ENCODE peak calls at places on chromosomes 2 and 18, in six cellular contexts. F is keratinocyte, P is stomach, I is endodermal cell, V is mesendoderm, X is body of pancreas. N is an unnamed sample. For H3K36me3 and H3K27me3, the result is how much of the 10 kb centered on the place peaks cover.

GRCh38 chr2:117902933-117903332 is 88.4 kb downstream of the DDX18 start:
- DNase-seq in F (no peak), P (no peak), X (no peak), I (peak), V (no peak), N (no peak)

GRCh38 chr2:173583196-173583595 is 228.5 kb downstream of the CDCA7 start:
- DNase-seq in I (no peak), V (no peak), F (no peak), X (no peak), P (no peak), N (no peak)

GRCh38 chr2:140338827-140339226 is 1558.6 kb upstream of the NXPH2 start:
- DNase-seq in X (no peak), F (no peak), V (no peak), I (no peak), P (no peak), N (no peak)

GRCh38 chr2:216366777-216367465 is 5.4 kb downstream of the MARCHF4 start:
- DNase-seq in V (no peak), P (no peak), F (no peak), I (no peak), X (no peak), N (no peak)

GRCh38 chr2:38733300-38733971 is 17.7 kb downstream of the SRSF7 start:
- DNase-seq in I (no peak), P (no peak), F (no peak), X (no peak), V (no peak), N (no peak)

GRCh38 chr2:200443376-200443775 is 66.5 kb downstream of the KCTD18 start:
- DNase-seq in P (no peak), I (no peak), F (no peak), V (no peak), X (no peak), N (no peak)

GRCh38 chr18:2655954-2656236 is 369 bp downstream of the SMCHD1 start:
- DNase-seq in I (no peak), P (no peak), V (peak), X (no peak), F (no peak), N (no peak)

GRCh38 chr2:195710407-195710806 is 53.4 kb downstream of the SLC39A10 start:
- DNase-seq in I (no peak), X (no peak), V (no peak), F (no peak), P (no peak), N (no peak)

GRCh38 chr2:28663359-28663758 is 88.3 kb upstream of the PPP1CB start:
- DNase-seq in V (no peak), P (no peak), F (no peak), I (no peak), X (no peak), N (no peak)

GRCh38 chr2:233572468-233572867 is 5.9 kb upstream of the USP40 start:
- DNase-seq in X (no peak), V (no peak), I (no peak), P (no peak), F (no peak), N (no peak)

GRCh38 chr2:189444322-189444721 is 3.0 kb downstream of the WDR75 start:
- DNase-seq in F (no peak), X (no peak), P (no peak), V (no peak), I (no peak), N (no peak)

GRCh38 chr18:38961880-38962279 is 1396.3 kb upstream of the CELF4 start:
- DNase-seq in V (peak), F (no peak), I (no peak), P (no peak), X (no peak), N (no peak)

GRCh38 chr2:11457935-11458334 is 8.0 kb downstream of the E2F6 start:
- DNase-seq in V (no peak), I (no peak), X (no peak), P (no peak), F (no peak), N (no peak)

GRCh38 chr2:172226244-172227061 is 123.8 kb upstream of the DLX2 start:
- DNase-seq in F (no peak), P (peak), I (no peak), X (peak), V (no peak), N (no peak)

GRCh38 chr2:196696423-196697073 is 57.0 kb downstream of the CCDC150 start:
- DNase-seq in I (no peak), V (peak), P (no peak), X (no peak), F (peak), N (no peak)

GRCh38 chr2:96142217-96143113 is 2.8 kb downstream of the DUSP2 start:
- DNase-seq in V (no peak), X (peak), P (no peak), I (peak), F (no peak), N (peak)

GRCh38 chr2:150676747-150677382 is 189.4 kb upstream of the RND3 start:
- DNase-seq in I (peak), P (no peak), V (peak), X (no peak), F (no peak), N (no peak)

GRCh38 chr2:53633441-53633840 is 134.2 kb upstream of the CHAC2 start:
- DNase-seq in P (no peak), F (peak), I (no peak), V (no peak), X (no peak), N (no peak)

GRCh38 chr2:79935046-79935729 is 369.4 kb downstream of the LRRTM1 start:
- DNase-seq in I (no peak), F (no peak), P (no peak), V (no peak), X (no peak), N (no peak)

GRCh38 chr2:156340818-156341481 is 8.4 kb upstream of the NR4A2 start:
- DNase-seq in X (no peak), V (peak), P (no peak), F (no peak), I (peak), N (peak)

GRCh38 chr2:60818272-60818671 is 62.2 kb downstream of the PAPOLG start:
- DNase-seq in X (no peak), V (peak), I (no peak), P (no peak), F (no peak), N (no peak)

GRCh38 chr2:217510790-217511291 is 492.0 kb downstream of the TNS1 start:
- DNase-seq in F (peak), X (peak), I (peak), V (peak), P (peak), N (peak)

GRCh38 chr18:57845468-57846103 is 42.5 kb upstream of the ATP8B1 start:
- DNase-seq in P (no peak), F (no peak), V (no peak), I (no peak), X (no peak), N (no peak)

GRCh38 chr18:44903327-44903726 is 222.6 kb downstream of the SETBP1 start:
- DNase-seq in V (no peak), P (no peak), I (no peak), F (no peak), X (no peak), N (no peak)

GRCh38 chr18:56028514-56028913 is 440.5 kb upstream of the TCF4 start:
- DNase-seq in I (no peak), F (no peak), V (no peak), X (peak), P (no peak), N (no peak)

GRCh38 chr2:30733829-30734520 is 73.3 kb downstream of the CAPN13 start:
- DNase-seq in F (no peak), P (no peak), I (peak), V (no peak), X (no peak), N (no peak)

GRCh38 chr18:24228661-24229053 is 89.8 kb downstream of the CABYR start:
- DNase-seq in F (no peak), V (no peak), I (no peak), P (no peak), X (no peak), N (no peak)

GRCh38 chr2:45102579-45103117 is 93.4 kb upstream of the SIX2 start:
- DNase-seq in V (no peak), X (no peak), I (no peak), F (no peak), P (no peak), N (no peak)
- H3K4me3 ChIP-seq in V (no peak), X (no peak), I (no peak), F (no peak), P (no peak), N (no peak)

GRCh38 chr18:12366794-12367193 is 10.2 kb downstream of the AFG3L2 start:
- DNase-seq in F (no peak), I (no peak), P (no peak), X (no peak), V (no peak), N (no peak)

GRCh38 chr18:12366379-12366778 is 10.6 kb downstream of the AFG3L2 start:
- DNase-seq in P (no peak), I (no peak), F (no peak), V (no peak), X (no peak), N (no peak)

GRCh38 chr18:12359515-12359927 is 17.5 kb downstream of the AFG3L2 start:
- DNase-seq in P (no peak), F (no peak), X (no peak), V (no peak), I (no peak), N (no peak)

GRCh38 chr18:12362473-12363174 is 14.4 kb downstream of the AFG3L2 start:
- DNase-seq in I (no peak), P (no peak), V (no peak), X (no peak), F (no peak), N (no peak)

DNA sequence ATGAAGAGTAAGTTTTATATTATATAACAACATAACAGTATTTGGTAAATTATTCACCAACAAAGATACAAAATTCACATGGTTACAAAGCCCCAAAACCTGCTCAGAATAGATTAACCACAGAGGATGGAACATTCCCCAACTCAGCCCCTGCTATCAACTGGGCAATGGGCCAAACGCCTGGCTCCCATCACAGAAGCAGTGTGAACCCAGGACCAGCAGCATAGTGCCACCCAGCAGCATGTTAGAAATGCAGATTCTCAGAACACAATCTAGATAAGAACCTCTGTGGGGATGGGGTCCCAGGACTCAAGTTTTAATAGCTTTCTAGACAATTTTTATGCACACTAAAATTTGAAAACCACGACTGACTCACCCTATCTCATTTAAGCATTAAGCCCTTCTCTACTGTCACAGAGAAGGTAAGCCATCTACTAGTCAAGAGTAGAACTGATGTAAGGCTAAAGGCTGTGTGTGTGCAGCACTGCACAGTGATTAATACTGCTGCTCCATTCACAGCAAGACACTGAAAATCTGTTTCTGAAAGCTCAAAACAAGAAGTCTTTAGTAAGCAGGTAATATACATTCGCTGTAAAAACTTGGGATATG is 15.2 kb downstream of the AFG3L2 start:
- DNase-seq in F (no peak), X (no peak), V (no peak), I (no peak), P (no peak), N (no peak)
- H3K36me3 ChIP-seq in F (under half), X (under half), V (under half), I (half or more), P (half or more), N (under half)

GRCh38 chr2:8379134-8379533 is 302.7 kb upstream of the ID2 start:
- DNase-seq in X (no peak), P (no peak), I (no peak), V (no peak), F (no peak), N (no peak)
- H3K27me3 ChIP-seq in X (under half), P (under half), I (under half), V (under half), F (under half), N (under half)

DNA sequence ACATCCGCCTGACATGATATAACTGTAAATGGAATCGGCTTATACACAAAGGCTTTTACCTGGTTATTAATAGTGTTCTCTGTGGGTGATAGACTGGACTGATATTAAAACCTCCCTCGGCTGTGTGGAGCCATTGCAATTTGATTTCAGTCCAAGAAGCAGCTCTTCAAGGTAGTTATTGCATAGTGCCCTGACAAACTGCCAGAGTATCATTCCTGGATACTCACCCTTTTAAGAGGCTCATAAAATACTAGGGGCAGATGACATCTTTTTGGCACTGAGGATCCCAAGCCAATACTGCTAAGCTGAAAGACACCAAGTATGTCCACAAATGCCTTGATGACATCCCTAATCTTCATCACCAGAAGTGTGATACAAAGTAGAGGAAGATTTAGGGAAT is 226.0 kb upstream of the HNRNPA3 start:
- DNase-seq in P (no peak), F (no peak), V (no peak), X (no peak), I (no peak), N (no peak)
- H3K4me3 ChIP-seq in P (no peak), F (no peak), V (no peak), X (no peak), I (no peak), N (no peak)

DNA sequence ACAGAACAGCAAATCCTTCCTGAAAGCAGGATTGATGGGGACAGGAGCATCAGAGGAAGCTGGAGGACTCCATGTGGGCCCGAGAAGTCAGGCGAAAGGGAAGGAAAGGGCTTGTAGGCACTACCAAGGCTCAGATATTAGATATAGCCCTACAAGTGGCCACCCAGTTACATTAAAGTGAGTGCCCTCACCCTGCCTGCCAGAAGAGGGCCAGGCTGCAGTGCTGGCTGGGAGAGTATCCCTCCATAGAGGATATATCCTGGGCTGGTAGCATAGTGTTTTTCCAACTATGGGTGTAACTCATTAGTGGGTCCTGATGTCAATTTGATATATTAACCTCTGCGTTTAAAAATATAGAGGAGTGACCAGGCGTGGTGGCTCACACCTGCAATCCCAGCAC is 285.2 kb downstream of the MYCN start:
- DNase-seq in X (no peak), I (peak), V (no peak), P (no peak), F (no peak), N (peak)
- H3K36me3 ChIP-seq in X (under half), I (under half), V (under half), P (under half), F (under half), N (under half)

DNA sequence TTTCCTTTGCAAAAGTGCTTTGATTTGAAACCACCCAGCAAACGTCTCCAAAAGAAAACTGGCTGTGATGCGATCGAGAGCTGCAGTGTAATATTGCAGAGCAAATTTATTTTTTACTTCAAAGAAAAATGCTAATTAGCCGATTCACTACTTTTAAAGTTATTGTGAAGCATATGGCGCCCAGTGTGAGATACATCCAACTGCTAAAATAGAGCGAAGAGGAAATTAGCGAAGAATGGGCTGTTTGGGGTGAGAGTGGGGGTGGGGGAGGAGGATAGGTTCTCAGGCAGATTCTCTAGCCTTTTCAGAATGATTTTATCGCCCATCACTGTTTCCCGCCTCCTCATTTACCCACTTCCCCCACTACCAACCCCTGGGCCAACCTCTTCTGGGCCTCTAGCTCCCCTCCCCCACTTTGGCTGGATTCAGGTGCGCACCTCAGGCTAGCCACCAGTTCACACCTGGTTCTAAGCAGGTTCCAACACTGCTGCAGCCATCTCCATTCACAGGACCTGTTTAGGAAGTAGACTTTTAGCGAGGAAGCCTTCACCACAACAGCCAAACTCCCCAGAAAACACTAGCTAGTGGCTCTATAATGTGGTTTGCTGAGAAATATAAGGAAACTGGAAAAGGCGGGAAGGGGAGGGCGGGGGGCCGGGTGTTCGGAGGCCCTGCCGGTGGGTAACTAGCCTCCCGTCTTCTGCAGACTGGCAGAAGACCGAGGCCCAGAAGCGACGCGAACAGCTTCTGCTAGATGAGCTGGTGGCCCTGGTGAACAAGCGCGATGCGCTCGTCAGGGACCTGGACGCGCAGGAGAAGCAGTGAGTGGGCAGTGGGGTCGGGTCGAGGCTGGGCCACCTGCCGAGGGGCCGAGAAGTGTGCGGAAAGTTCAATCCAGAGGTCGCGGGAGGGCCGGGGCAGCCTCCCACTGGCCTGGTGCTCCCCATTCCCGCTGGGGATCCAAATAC is 6.0 kb upstream of the OTX1 start:
- DNase-seq in P (no peak), F (no peak), V (peak), X (no peak), I (peak), N (peak)
- H3K27me3 ChIP-seq in P (half or more), F (under half), V (under half), X (under half), I (half or more), N (under half)

GRCh38 chr2:218960196-218961165 is 1.0 kb downstream of the CDK5R2 start:
- DNase-seq in P (no peak), I (peak), F (no peak), V (no peak), X (no peak), N (peak)
- H3K4me3 ChIP-seq in P (peak), I (no peak), F (no peak), V (no peak), X (no peak), N (peak)

GRCh38 chr2:239133945-239134570 is 266.8 kb downstream of the HDAC4 start:
- DNase-seq in I (no peak), X (no peak), P (no peak), F (no peak), V (no peak), N (no peak)

GRCh38 chr2:239131521-239131920 is 269.3 kb downstream of the HDAC4 start:
- DNase-seq in X (no peak), V (no peak), P (no peak), F (no peak), I (no peak), N (no peak)

GRCh38 chr2:239132156-239132709 is 268.6 kb downstream of the HDAC4 start:
- DNase-seq in V (no peak), X (no peak), I (no peak), F (no peak), P (no peak), N (no peak)

GRCh38 chr2:239130786-239131325 is 270.0 kb downstream of the HDAC4 start:
- DNase-seq in X (no peak), I (no peak), P (no peak), V (no peak), F (no peak), N (no peak)

GRCh38 chr2:239132786-239133185 is 268.0 kb downstream of the HDAC4 start:
- DNase-seq in X (no peak), F (no peak), I (no peak), P (no peak), V (no peak), N (no peak)
- H3K36me3 ChIP-seq in X (under half), F (under half), I (under half), P (half or more), V (under half), N (under half)

DNA sequence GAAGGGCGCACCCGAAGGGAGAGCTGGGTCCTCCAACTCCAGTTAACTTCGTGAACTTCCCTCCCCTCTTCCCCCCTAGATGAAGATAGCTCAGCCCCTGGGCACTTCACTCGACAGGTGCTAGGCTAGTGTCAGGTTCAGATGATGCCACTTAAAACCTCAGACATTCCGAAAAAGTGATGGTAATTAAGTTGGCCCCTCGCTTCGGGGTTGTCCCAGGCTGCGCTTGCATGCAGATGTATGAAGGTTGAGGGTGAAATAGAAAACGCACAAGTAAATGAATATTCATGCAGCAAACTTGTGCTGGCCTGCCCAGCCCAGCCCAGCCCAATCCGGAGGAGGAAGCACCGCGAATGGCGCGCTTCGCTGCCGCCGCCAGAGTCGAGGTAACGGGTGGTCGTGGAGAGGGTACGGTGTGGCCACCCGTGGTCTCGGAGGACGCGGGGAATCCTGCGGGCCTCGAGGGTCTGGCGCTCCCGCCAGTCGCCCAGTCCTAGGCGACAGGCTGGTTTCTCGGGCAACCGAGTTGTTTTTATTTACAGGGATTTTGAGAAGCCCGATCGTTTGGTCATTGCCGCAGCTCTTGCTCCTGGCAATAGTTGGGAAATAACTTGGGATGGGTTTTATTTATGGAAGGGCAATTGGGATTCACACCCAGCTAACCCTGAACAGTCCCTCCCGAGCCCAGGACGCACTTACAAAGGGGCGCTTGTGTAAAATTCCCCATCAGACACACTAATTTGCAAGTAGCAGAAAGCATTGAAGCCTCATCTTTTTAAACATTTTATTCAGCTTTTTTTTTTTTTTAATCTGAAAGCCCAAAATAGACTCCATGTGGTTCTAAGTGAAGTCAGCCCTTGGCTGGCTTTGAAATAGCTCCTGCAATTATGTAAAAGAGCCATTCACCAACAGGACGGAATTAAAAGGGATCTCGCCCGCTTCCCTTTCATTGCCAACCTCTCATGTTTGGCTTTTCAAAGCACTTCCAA is 3.3 kb upstream of the GBX2 start:
- DNase-seq in F (no peak), I (peak), X (no peak), P (no peak), V (peak), N (peak)
- H3K27me3 ChIP-seq in F (half or more), I (half or more), X (half or more), P (half or more), V (half or more), N (half or more)

GRCh38 chr18:79299711-79300110 is 96.0 kb upstream of the NFATC1 start:
- DNase-seq in X (no peak), V (no peak), F (no peak), P (no peak), I (no peak), N (no peak)
- H3K4me3 ChIP-seq in X (no peak), V (no peak), F (no peak), P (no peak), I (no peak), N (no peak)

N was measured in H7.